ENCODE peak calls at places on chromosomes 5 and 9, in four cellular contexts. T, E, A and Y are unnamed samples.

GRCh38 chr9:134828892-134829291 is 51.7 kb upstream of the FCN2 start:
- DNase-seq in T (no peak), E (no peak), A (no peak), Y (no peak)

GRCh38 chr9:93324191-93324834 is 127.2 kb upstream of the FAM120A start:
- DNase-seq in T (no peak), E (no peak), A (no peak), Y (no peak)

GRCh38 chr5:181207214-181207959 is 2.4 kb upstream of the TRIM7 start:
- DNase-seq in T (peak; percentile 93), E (peak; percentile 91), A (no peak), Y (peak; percentile 76)

GRCh38 chr5:56487528-56488115 is 254.5 kb upstream of the ANKRD55 start:
- DNase-seq in T (no peak), E (no peak), A (no peak), Y (no peak)

GRCh38 chr5:132820162-132820754 is 7.2 kb downstream of the SOWAHA start:
- DNase-seq in T (peak; percentile 87), E (peak; percentile 72), A (peak; percentile 92), Y (peak; percentile 66)

GRCh38 chr9:27569406-27569805 is 3.9 kb downstream of the C9orf72 start:
- DNase-seq in T (no peak), E (peak; percentile 30), A (no peak), Y (no peak)

GRCh38 chr9:81682797-81683196 is 6.5 kb downstream of the TLE1 start:
- DNase-seq in T (peak; percentile 76), E (no peak), A (no peak), Y (no peak)

GRCh38 chr9:113350338-113350672 is 964 bp downstream of the BSPRY start:
- DNase-seq in T (no peak), E (no peak), A (no peak), Y (no peak)

GRCh38 chr5:140109818-140110733 is 3.8 kb upstream of the PURA start:
- DNase-seq in T (no peak), E (no peak), A (no peak), Y (no peak)

GRCh38 chr5:135891804-135892203 is 3.8 kb downstream of the IL9 start:
- DNase-seq in T (no peak), E (no peak), A (no peak), Y (no peak)

GRCh38 chr9:121454972-121455371 is 44.7 kb downstream of the GGTA1 start:
- DNase-seq in T (no peak), E (no peak), A (no peak), Y (no peak)

GRCh38 chr5:17132444-17133083 is 84.9 kb upstream of the BASP1 start:
- DNase-seq in T (peak; percentile 67), E (no peak), A (no peak), Y (no peak)

GRCh38 chr5:8517461-8517860 is 648.5 kb downstream of the MTRR start:
- DNase-seq in T (no peak), E (peak; percentile 5), A (no peak), Y (no peak)

GRCh38 chr9:132560604-132561304 is 21.7 kb upstream of the BARHL1 start:
- DNase-seq in T (no peak), E (no peak), A (no peak), Y (no peak)

GRCh38 chr9:98607787-98608186 is 100.9 kb downstream of the GABBR2 start:
- DNase-seq in T (peak; percentile 91), E (no peak), A (no peak), Y (no peak)

GRCh38 chr5:159096555-159097460 is 2.9 kb downstream of the EBF1 start:
- DNase-seq in T (no peak), E (no peak), A (no peak), Y (no peak)

DNA sequence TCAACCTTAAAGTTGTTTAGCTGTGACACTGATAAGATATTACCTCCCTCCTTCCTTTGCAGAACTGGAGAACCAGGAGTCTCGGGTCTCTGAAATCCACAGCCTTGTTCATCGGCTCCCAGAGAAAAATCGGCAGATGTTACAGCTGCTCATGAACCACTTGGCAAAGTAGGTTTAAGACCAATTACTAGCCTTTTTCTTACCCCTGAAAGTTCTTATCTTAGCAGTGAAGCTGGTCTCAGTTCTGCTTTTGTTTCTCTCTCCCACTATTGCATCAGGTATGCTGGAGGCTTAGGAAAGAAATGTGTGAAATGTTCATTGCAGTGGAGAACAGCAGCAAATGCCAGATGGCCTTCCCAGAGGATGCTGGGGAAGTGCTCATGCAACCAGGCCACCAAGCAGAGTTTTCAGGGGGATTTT is 287.4 kb downstream of the ARHGAP26 start:
- DNase-seq in T (no peak), E (no peak), A (no peak), Y (no peak)
- H3K27ac ChIP-seq in T (no peak overlapping the region), E (no peak overlapping the region), A (no peak overlapping the region), Y (no peak overlapping the region)

DNA sequence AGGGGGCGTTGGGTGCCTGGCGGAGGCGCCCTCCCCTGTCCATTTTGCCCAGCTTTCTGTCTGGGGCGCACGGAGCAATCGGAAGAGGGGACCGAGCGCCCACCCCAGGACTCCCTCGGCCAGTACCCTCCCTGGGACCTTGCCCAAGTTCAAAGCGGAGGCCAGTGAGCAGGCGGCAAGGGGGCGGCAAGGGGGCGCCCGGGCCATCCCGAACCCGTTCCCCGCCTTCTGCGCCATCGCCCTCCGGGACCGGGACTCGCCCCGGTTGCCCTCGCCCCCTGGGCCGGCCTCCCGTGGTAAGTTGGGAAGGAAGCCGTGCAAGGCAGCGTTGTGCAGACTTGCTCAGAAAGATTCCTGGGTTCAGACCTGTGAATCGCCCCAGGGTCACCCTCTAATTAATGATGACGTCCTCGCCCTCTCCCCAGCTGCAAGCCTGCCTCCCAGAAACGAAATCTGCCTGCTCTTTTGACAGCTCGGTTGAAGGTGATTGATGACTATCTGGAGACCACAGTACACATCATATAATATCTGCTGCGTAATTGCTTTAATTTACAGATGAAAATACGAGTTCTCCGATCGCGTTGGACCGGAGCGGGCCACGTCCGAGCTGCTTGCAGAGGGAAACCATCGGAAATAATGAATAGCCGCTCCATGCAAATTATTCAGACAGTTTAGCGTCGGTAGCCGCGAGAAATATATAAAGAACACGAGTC is 1.4 kb upstream of the IRX4 start:
- DNase-seq in T (no peak), E (peak; percentile 92), A (no peak), Y (peak; percentile 94)
- H3K27me3 ChIP-seq in T (peaks cover 71% of the 10 kb centered on the region), E (no peaks in the 10 kb centered on the region), A (peaks cover 21% of the 10 kb centered on the region), Y (no peaks in the 10 kb centered on the region)

GRCh38 chr5:51573835-51574234 is 190.6 kb downstream of the ISL1 start:
- DNase-seq in T (no peak), E (no peak), A (no peak), Y (no peak)
- H3K27ac ChIP-seq in T (no peak overlapping the region), E (no peak overlapping the region), A (no peak overlapping the region), Y (no peak overlapping the region)

GRCh38 chr9:131020388-131020787 is 11.4 kb downstream of the LAMC3 start:
- DNase-seq in T (no peak), E (no peak), A (no peak), Y (no peak)
- H3K27me3 ChIP-seq in T (peaks cover 9% of the 10 kb centered on the region), E (no peaks in the 10 kb centered on the region), A (no peaks in the 10 kb centered on the region), Y (peaks cover 26% of the 10 kb centered on the region)